ENCODE peak calls at places on chromosomes 12 and 14, in six cellular contexts. Q, R, S, G, W and B are unnamed samples.

GRCh38 chr12:130920711-130921381 is 32.9 kb upstream of the ADGRD1 start:
- ATAC-seq in Q (peak; percentile 90), R (peak; percentile 72), S (no peak), G (no peak), W (no peak), B (no peak)

GRCh38 chr14:101780887-101781239 is 19.4 kb downstream of the PPP2R5C start:
- ATAC-seq in Q (peak; percentile 47), R (peak; percentile 68), S (peak; percentile 22), G (peak; percentile 47), W (peak; percentile 18), B (peak; percentile 47)

GRCh38 chr14:49315570-49315969 is 270.6 kb downstream of the RPS29 start:
- ATAC-seq in Q (no peak), R (no peak), S (no peak), G (no peak), W (no peak), B (no peak)

GRCh38 chr12:75721231-75721641 is 209.8 kb upstream of the KRR1 start:
- ATAC-seq in Q (no peak), R (no peak), S (no peak), G (no peak), W (no peak), B (no peak)

GRCh38 chr12:46450279-46450748 is 77.7 kb upstream of the SLC38A2 start:
- ATAC-seq in Q (peak; percentile 86), R (peak; percentile 47), S (no peak), G (no peak), W (peak; percentile 97), B (no peak)

GRCh38 chr12:18502422-18502821 is 235.4 kb downstream of the PLCZ1 start:
- ATAC-seq in Q (no peak), R (no peak), S (no peak), G (no peak), W (no peak), B (no peak)

GRCh38 chr12:93191956-93192355 is 185.8 kb upstream of the NUDT4 start:
- ATAC-seq in Q (peak; percentile 61), R (no peak), S (no peak), G (no peak), W (no peak), B (no peak)

GRCh38 chr12:21690704-21691368 is 33.2 kb upstream of the LDHB start:
- ATAC-seq in Q (no peak), R (no peak), S (no peak), G (peak; percentile 80), W (no peak), B (no peak)

GRCh38 chr12:114481200-114481535 is 75.2 kb upstream of the TBX5 start:
- ATAC-seq in Q (peak; percentile 54), R (no peak), S (no peak), G (no peak), W (no peak), B (no peak)

GRCh38 chr14:92217956-92218355 is 96.2 kb downstream of the CPSF2 start:
- ATAC-seq in Q (no peak), R (no peak), S (no peak), G (no peak), W (no peak), B (no peak)

GRCh38 chr12:123131879-123132402 is 18.9 kb downstream of the PITPNM2 start:
- ATAC-seq in Q (peak; percentile 76), R (peak; percentile 78), S (peak; percentile 95), G (peak; percentile 96), W (no peak), B (peak; percentile 88)

GRCh38 chr12:66399626-66399931 is 97.3 kb downstream of the HELB start:
- ATAC-seq in Q (peak; percentile 57), R (no peak), S (no peak), G (no peak), W (no peak), B (no peak)

GRCh38 chr12:6317693-6318439 is 7.4 kb downstream of the PLEKHG6 start:
- ATAC-seq in Q (no peak), R (no peak), S (peak; percentile 3), G (peak; percentile 12), W (no peak), B (no peak)

GRCh38 chr14:49497725-49498348 is 88.3 kb downstream of the RPS29 start:
- ATAC-seq in Q (peak; percentile 42), R (peak; percentile 93), S (no peak), G (peak; percentile 85), W (peak; percentile 58), B (no peak)

GRCh38 chr12:45166056-45166455 is 49.8 kb upstream of the ANO6 start:
- ATAC-seq in Q (peak; percentile 40), R (peak; percentile 37), S (no peak), G (no peak), W (no peak), B (no peak)

GRCh38 chr12:25518512-25518911 is 34.6 kb downstream of the LMNTD1 start:
- ATAC-seq in Q (no peak), R (peak; percentile 61), S (peak; percentile 48), G (no peak), W (no peak), B (no peak)

GRCh38 chr12:6016756-6017155 is 71.7 kb upstream of the ANO2 start:
- ATAC-seq in Q (no peak), R (no peak), S (no peak), G (no peak), W (no peak), B (no peak)

GRCh38 chr14:100271247-100271939 is 32.4 kb downstream of the YY1 start:
- ATAC-seq in Q (no peak), R (peak; percentile 91), S (no peak), G (peak; percentile 32), W (peak; percentile 90), B (no peak)

GRCh38 chr14:20417250-20418186 is 4.2 kb upstream of the TEP1 start:
- ATAC-seq in Q (no peak), R (no peak), S (no peak), G (no peak), W (peak; percentile 45), B (no peak)

GRCh38 chr14:91732859-91733477 is 1.1 kb upstream of the CATSPERB start:
- ATAC-seq in Q (no peak), R (no peak), S (peak; percentile 45), G (no peak), W (no peak), B (no peak)

GRCh38 chr12:124675881-124676688 is 108.7 kb upstream of the NCOR2 start:
- ATAC-seq in Q (peak; percentile 73), R (peak; percentile 31), S (no peak), G (peak; percentile 67), W (peak; percentile 40), B (no peak)

GRCh38 chr14:88990856-88991255 is 166.4 kb downstream of the TTC8 start:
- ATAC-seq in Q (no peak), R (no peak), S (no peak), G (no peak), W (no peak), B (no peak)